ENCODE peak calls at places on chromosomes 5 and 9, in seven cellular contexts. One of them, this sample, is unnamed.
A peak's percentile ranks its signal among the peaks of the same experiment; 100 is the strongest.

GRCh38 chr5:75721573-75721972 is 4.3 kb upstream of the POC5 start:
- DNase-seq in dermis blood vessel endothelial cell: no peak
- DNase-seq in HEK293T: no peak
- DNase-seq in T-cell: no peak
- DNase-seq in cardiac fibroblast: no peak
- DNase-seq in substantia nigra: no peak
- DNase-seq in stomach: no peak
- DNase-seq in this sample: no peak

GRCh38 chr5:55638455-55638854 is 73.7 kb downstream of the SLC38A9 start:
- DNase-seq in dermis blood vessel endothelial cell: no peak
- DNase-seq in HEK293T: no peak
- DNase-seq in T-cell: no peak
- DNase-seq in cardiac fibroblast: peak; percentile 43
- DNase-seq in substantia nigra: no peak
- DNase-seq in stomach: no peak
- DNase-seq in this sample: no peak

GRCh38 chr5:103582364-103582763 is 19.8 kb upstream of the NUDT12 start:
- DNase-seq in dermis blood vessel endothelial cell: peak; percentile 73
- DNase-seq in HEK293T: peak; percentile 18
- DNase-seq in T-cell: no peak
- DNase-seq in cardiac fibroblast: peak; percentile 66
- DNase-seq in substantia nigra: no peak
- DNase-seq in stomach: no peak
- DNase-seq in this sample: no peak

GRCh38 chr9:89359018-89359417 is 40.7 kb downstream of the SECISBP2 start:
- DNase-seq in dermis blood vessel endothelial cell: peak; percentile 35
- DNase-seq in HEK293T: no peak
- DNase-seq in T-cell: no peak
- DNase-seq in cardiac fibroblast: no peak
- DNase-seq in substantia nigra: no peak
- DNase-seq in stomach: no peak
- DNase-seq in this sample: no peak

GRCh38 chr5:129904102-129904666 is at the start of gene CHSY3:
- DNase-seq in dermis blood vessel endothelial cell: peak; percentile 79
- DNase-seq in HEK293T: peak; percentile 70
- DNase-seq in T-cell: no peak
- DNase-seq in cardiac fibroblast: peak; percentile 90
- DNase-seq in substantia nigra: peak; percentile 72
- DNase-seq in stomach: peak; percentile 80
- DNase-seq in this sample: no peak

GRCh38 chr5:134527961-134528424 is 2.5 kb downstream of the JADE2 start:
- DNase-seq in dermis blood vessel endothelial cell: no peak
- DNase-seq in HEK293T: no peak
- DNase-seq in T-cell: no peak
- DNase-seq in cardiac fibroblast: no peak
- DNase-seq in substantia nigra: no peak
- DNase-seq in stomach: peak; percentile 42
- DNase-seq in this sample: no peak

GRCh38 chr5:61641748-61642565 is 309.9 kb downstream of the ZSWIM6 start:
- DNase-seq in dermis blood vessel endothelial cell: peak; percentile 13
- DNase-seq in HEK293T: no peak
- DNase-seq in T-cell: no peak
- DNase-seq in cardiac fibroblast: no peak
- DNase-seq in substantia nigra: no peak
- DNase-seq in stomach: no peak
- DNase-seq in this sample: no peak

GRCh38 chr9:18379073-18379811 is 94.7 kb upstream of the ADAMTSL1 start:
- DNase-seq in dermis blood vessel endothelial cell: peak; percentile 90
- DNase-seq in HEK293T: no peak
- DNase-seq in T-cell: no peak
- DNase-seq in cardiac fibroblast: no peak
- DNase-seq in substantia nigra: no peak
- DNase-seq in stomach: no peak
- DNase-seq in this sample: no peak

GRCh38 chr5:120052916-120053828 is 410.9 kb upstream of the PRR16 start:
- DNase-seq in dermis blood vessel endothelial cell: no peak
- DNase-seq in HEK293T: no peak
- DNase-seq in T-cell: no peak
- DNase-seq in cardiac fibroblast: no peak
- DNase-seq in substantia nigra: no peak
- DNase-seq in stomach: no peak
- DNase-seq in this sample: no peak

GRCh38 chr5:177440990-177441780 is 5.4 kb upstream of the PRR7 start:
- DNase-seq in dermis blood vessel endothelial cell: no peak
- DNase-seq in HEK293T: no peak
- DNase-seq in T-cell: no peak
- DNase-seq in cardiac fibroblast: no peak
- DNase-seq in substantia nigra: no peak
- DNase-seq in stomach: no peak
- DNase-seq in this sample: no peak

GRCh38 chr9:115939065-115939765 is 214.4 kb upstream of the PAPPA start:
- DNase-seq in dermis blood vessel endothelial cell: no peak
- DNase-seq in HEK293T: no peak
- DNase-seq in T-cell: no peak
- DNase-seq in cardiac fibroblast: peak; percentile 81
- DNase-seq in substantia nigra: no peak
- DNase-seq in stomach: no peak
- DNase-seq in this sample: no peak

GRCh38 chr9:112115955-112116354 is 59.1 kb downstream of the SUSD1 start:
- DNase-seq in dermis blood vessel endothelial cell: no peak
- DNase-seq in HEK293T: no peak
- DNase-seq in T-cell: no peak
- DNase-seq in cardiac fibroblast: no peak
- DNase-seq in substantia nigra: no peak
- DNase-seq in stomach: no peak
- DNase-seq in this sample: no peak

GRCh38 chr5:6827815-6828214 is 114.6 kb downstream of the TENT4A start:
- DNase-seq in dermis blood vessel endothelial cell: no peak
- DNase-seq in HEK293T: no peak
- DNase-seq in T-cell: peak; percentile 27
- DNase-seq in cardiac fibroblast: no peak
- DNase-seq in substantia nigra: no peak
- DNase-seq in stomach: no peak
- DNase-seq in this sample: peak; percentile 13

GRCh38 chr5:33343661-33344327 is 97.0 kb upstream of the TARS1 start:
- DNase-seq in dermis blood vessel endothelial cell: peak; percentile 23
- DNase-seq in HEK293T: no peak
- DNase-seq in T-cell: no peak
- DNase-seq in cardiac fibroblast: peak; percentile 88
- DNase-seq in substantia nigra: no peak
- DNase-seq in stomach: no peak
- DNase-seq in this sample: no peak

GRCh38 chr5:115977988-115978387 is 15.7 kb downstream of the LVRN start:
- DNase-seq in dermis blood vessel endothelial cell: peak; percentile 48
- DNase-seq in HEK293T: no peak
- DNase-seq in T-cell: no peak
- DNase-seq in cardiac fibroblast: peak; percentile 80
- DNase-seq in substantia nigra: no peak
- DNase-seq in stomach: no peak
- DNase-seq in this sample: no peak

GRCh38 chr9:33924978-33925797 is 108.2 kb downstream of the UBE2R2 start:
- DNase-seq in dermis blood vessel endothelial cell: peak; percentile 80
- DNase-seq in HEK293T: peak; percentile 60
- DNase-seq in T-cell: no peak
- DNase-seq in cardiac fibroblast: peak; percentile 72
- DNase-seq in substantia nigra: peak; percentile 44
- DNase-seq in stomach: peak; percentile 67
- DNase-seq in this sample: no peak

GRCh38 chr5:59832577-59833301 is 60.8 kb downstream of the PDE4D start:
- DNase-seq in dermis blood vessel endothelial cell: no peak
- DNase-seq in HEK293T: no peak
- DNase-seq in T-cell: no peak
- DNase-seq in cardiac fibroblast: no peak
- DNase-seq in substantia nigra: no peak
- DNase-seq in stomach: no peak
- DNase-seq in this sample: no peak

This sample was measured in activated effector memory CD4-positive, alpha-beta T cell treated with Interleukin-2 at 50 U/mL for 16 hours.